ENCODE peak calls at places on chromosomes 12 and 14, in four cellular contexts. R is iPS DF 6.9, C is ovary, A is dorsolateral prefrontal cortex. K is an unnamed sample.

GRCh38 chr12:125137776-125138344 is 72.6 kb downstream of the AACS start:
- DNase-seq in R (no peak), C (no peak), A (no peak), K (no peak)

GRCh38 chr12:89067436-89067835 is 284.9 kb downstream of the DUSP6 start:
- DNase-seq in R (no peak), C (no peak), A (no peak), K (no peak)

GRCh38 chr14:32709072-32709471 is 229.6 kb upstream of the NPAS3 start:
- DNase-seq in R (no peak), C (no peak), A (no peak), K (peak; percentile 62)

GRCh38 chr14:106691601-106692291 is 1165.4 kb downstream of the TMEM121 start:
- DNase-seq in R (no peak), C (peak; percentile 36), A (no peak), K (peak; percentile 20)

GRCh38 chr12:75208851-75209781 is 523 bp downstream of the KCNC2 start:
- DNase-seq in R (peak; percentile 48), C (no peak), A (no peak), K (no peak)

GRCh38 chr12:20525064-20525610 is 156.8 kb downstream of the PDE3A start:
- DNase-seq in R (no peak), C (no peak), A (no peak), K (no peak)

GRCh38 chr12:93777249-93777648 is 100.1 kb downstream of the CRADD start:
- DNase-seq in R (no peak), C (no peak), A (no peak), K (peak; percentile 44)

GRCh38 chr12:101018540-101018939 is 191.5 kb downstream of the SLC5A8 start:
- DNase-seq in R (no peak), C (no peak), A (no peak), K (no peak)

DNA sequence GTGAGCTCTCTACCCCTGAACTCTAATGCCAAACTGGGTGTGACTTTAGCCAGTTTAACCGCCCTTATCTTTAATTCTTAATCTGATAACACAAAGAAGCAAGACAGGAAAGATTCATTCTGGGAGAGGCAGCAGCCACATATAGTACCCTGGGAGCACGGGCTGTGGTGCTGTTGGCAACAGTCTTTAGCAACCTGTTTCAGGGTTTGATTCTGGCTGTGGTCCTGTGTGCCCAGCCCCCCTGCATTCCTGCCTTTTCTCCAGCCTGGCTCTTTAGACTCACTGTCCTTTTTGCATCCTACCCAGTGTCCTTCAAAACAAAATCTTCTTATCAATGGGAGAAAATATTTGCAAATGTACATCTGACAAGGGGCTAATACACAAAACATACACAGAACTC is 275.2 kb downstream of the GXYLT1 start:
- DNase-seq in R (no peak), C (no peak), A (no peak), K (no peak)
- H3K27me3 ChIP-seq in R (no peaks in the 10 kb centered on the region), C (no peaks in the 10 kb centered on the region), A (no peaks in the 10 kb centered on the region), K (no peaks in the 10 kb centered on the region)

GRCh38 chr12:114696443-114697245 is 12.7 kb upstream of the TBX3 start:
- DNase-seq in R (no peak), C (no peak), A (no peak), K (no peak)
- H3K27me3 ChIP-seq in R (peaks cover 90% of the 10 kb centered on the region), C (no peaks in the 10 kb centered on the region), A (peaks cover 100% of the 10 kb centered on the region), K (peaks cover 100% of the 10 kb centered on the region)

GRCh38 chr12:50230217-50230616 is 53.1 kb downstream of the LIMA1 start:
- DNase-seq in R (no peak), C (no peak), A (no peak), K (no peak)
- H3K27me3 ChIP-seq in R (no peaks in the 10 kb centered on the region), C (no peaks in the 10 kb centered on the region), A (no peaks in the 10 kb centered on the region), K (no peaks in the 10 kb centered on the region)

DNA sequence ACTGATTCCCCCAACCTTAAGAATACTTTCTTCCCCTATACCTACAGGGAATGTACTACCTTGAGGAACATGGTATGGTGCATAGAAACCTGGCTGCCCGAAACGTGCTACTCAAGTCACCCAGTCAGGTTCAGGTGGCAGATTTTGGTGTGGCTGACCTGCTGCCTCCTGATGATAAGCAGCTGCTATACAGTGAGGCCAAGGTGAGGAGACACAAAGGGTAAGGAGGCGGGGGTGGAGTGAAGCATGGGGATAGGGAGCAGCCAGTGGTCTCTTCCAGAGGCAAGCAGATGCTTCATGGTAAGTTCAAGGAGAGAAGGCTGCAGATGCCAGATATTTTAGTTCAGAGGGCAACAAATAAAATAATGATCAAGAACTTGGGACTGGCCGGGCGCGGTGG is 6.6 kb upstream of the PA2G4 start:
- DNase-seq in R (no peak), C (no peak), A (no peak), K (no peak)
- H3K27me3 ChIP-seq in R (no peaks in the 10 kb centered on the region), C (no peaks in the 10 kb centered on the region), A (no peaks in the 10 kb centered on the region), K (no peaks in the 10 kb centered on the region)

GRCh38 chr12:48958049-48958388 is 732 bp upstream of the ARF3 start:
- DNase-seq in R (no peak), C (no peak), A (no peak), K (no peak)
- H3K27me3 ChIP-seq in R (no peaks in the 10 kb centered on the region), C (no peaks in the 10 kb centered on the region), A (no peaks in the 10 kb centered on the region), K (no peaks in the 10 kb centered on the region)

DNA sequence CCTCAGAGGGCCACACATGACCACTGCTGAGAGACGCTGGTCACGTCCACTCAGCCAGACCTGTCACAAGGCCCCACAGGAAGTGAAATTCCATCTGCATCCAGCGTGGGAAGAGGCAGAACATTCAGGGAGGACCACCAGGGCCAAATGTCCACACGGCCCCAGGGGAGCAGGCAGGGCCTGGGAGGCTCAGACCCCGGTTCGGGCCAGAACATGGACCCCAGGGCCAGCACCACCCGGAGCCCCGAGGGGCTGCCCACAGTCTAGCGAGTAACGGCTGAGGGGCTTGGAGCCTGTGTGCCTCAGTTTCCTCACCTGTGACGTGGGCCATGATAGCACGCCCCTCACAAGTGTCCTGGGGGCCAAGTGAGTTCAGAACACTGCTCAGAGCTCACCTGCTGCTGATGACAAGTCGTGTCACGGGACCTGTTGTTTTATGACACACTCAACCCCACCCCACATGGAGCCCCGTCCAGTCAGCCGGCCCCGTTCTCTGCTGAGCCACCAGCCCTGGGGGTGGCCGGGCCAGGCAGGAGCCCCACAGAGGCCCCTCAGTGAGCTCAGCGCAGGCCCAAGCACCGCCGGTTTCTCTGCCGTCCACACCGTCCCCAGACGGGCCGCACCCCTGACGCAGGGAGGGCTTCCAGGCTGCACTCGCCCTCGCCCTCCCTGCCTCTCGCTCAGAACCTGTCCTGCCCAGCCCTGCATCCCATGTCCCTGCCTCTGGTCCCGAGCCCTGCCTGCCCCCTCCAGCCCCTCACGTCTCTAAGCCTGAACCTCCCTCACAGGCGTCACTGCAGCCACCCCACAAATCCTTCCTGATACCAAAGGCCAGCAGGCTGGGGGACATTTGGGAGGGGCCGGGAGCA is 79.5 kb upstream of the GALNT9 start:
- DNase-seq in R (no peak), C (no peak), A (no peak), K (no peak)
- H3K27me3 ChIP-seq in R (no peaks in the 10 kb centered on the region), C (no peaks in the 10 kb centered on the region), A (peaks cover 1% of the 10 kb centered on the region), K (peaks cover 64% of the 10 kb centered on the region)

DNA sequence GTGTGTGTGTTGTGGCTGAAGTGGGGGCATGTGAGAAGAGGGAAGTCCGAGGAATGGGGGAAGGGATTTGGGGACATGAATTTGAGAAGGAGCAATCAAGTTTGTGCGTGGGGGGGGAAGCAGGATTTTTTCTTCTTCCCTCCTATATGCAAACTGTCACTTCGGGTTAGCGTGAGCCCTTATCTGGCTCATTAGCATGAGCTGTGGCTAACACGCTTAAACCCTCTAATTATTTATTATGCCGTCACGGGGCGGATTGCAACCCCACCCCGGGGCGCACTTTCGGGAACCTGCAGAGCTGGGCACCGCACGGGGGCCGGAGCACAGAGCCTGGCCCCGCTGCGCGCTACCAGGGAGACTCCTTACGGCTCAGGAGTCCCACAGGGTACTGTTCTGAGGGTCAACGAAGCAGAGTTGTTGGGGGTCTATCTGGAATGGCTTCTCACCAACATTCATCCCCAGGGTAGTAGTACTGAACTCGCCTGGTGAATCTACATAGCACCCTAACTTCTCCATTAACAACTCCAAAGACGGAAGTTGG is 6.5 kb upstream of the ASCL1 start:
- DNase-seq in R (no peak), C (no peak), A (no peak), K (no peak)
- H3K27me3 ChIP-seq in R (peaks cover 63% of the 10 kb centered on the region), C (no peaks in the 10 kb centered on the region), A (peaks cover 46% of the 10 kb centered on the region), K (peaks cover 84% of the 10 kb centered on the region)

DNA sequence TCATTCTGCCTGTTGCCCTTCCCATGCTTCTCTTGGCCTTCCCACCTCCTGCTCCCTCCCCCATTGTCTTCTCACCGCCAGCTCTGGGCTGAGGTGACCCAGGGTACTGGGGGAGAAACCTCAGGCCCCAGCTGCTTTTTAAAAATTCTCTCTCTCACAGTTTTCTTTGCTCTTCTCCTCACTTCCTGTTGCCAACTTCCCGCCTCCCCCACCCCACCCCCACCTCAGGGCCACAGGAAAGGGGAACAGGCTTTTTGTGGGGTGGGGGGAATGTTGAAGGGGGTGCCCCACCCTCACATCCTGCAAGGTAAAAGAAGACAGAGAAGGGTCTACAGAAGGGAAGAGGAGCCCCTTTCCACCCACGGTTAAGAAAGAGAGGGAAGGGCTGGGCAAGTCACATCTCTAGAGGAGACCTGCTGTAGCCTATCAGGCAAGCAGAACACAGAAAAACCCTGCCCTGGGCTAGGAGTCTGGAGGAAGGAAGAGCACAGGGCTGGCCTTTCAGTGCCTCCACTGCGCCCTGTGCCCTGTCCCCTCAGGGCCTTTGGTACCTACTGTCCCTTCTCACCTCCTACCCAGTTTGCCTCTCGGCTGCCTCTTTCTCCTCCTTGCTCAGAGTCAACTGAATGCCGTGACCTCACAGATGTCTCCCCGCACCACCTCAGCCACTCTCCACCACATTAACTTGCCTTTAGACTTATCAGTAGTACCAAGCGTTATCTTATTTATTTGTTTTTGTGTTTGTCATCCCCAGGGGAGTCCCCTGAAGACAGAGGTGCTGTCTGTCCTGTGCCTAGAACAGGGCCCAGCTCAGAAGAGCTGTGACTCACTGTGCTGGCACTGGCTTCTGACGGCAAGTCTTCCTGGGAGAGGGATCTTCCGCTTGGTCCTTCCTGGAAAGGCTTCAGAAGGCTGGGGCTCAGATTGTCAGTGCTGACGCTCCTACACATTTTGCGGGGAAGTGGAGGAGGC is 1.7 kb downstream of the ARHGAP9 start:
- DNase-seq in R (no peak), C (no peak), A (no peak), K (no peak)
- H3K27me3 ChIP-seq in R (peaks cover 34% of the 10 kb centered on the region), C (no peaks in the 10 kb centered on the region), A (peaks cover 24% of the 10 kb centered on the region), K (peaks cover 55% of the 10 kb centered on the region)

GRCh38 chr12:102962986-102963385 is 5.5 kb downstream of the ASCL1 start:
- DNase-seq in R (no peak), C (no peak), A (no peak), K (no peak)
- H3K27me3 ChIP-seq in R (peaks cover 81% of the 10 kb centered on the region), C (no peaks in the 10 kb centered on the region), A (peaks cover 62% of the 10 kb centered on the region), K (peaks cover 100% of the 10 kb centered on the region)

DNA sequence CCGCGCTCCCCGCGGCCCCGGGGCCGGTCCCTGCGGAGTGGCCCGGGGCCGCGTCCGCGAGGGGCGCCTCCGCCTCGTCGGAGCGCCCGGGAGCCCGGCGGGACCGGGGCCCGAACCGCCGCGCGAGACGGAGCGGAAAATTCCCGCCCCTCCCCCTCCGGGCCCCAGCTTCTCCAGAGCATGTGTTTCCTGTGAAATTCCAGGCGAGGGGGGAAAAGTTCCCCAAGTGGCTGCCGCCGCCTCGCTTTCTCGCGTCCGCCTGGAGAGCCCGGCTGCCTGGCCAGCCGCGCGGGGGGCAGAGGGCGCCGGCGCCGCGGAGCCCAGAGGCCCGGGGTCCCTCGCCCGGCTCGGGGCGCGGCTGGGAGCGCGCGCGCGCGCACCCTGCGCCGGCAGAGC is 886 bp downstream of the CACNA1C start:
- DNase-seq in R (no peak), C (peak; percentile 61), A (no peak), K (peak; percentile 47)
- H3K27me3 ChIP-seq in R (peaks cover 29% of the 10 kb centered on the region), C (no peaks in the 10 kb centered on the region), A (no peaks in the 10 kb centered on the region), K (peaks cover 8% of the 10 kb centered on the region)

K was measured in heart right ventricle.